ENCODE peak calls at places on chromosomes 4 and X, in nine cellular contexts. One of them, this sample, is unnamed.

GRCh38 chrX:48086119-48086518 is 14.7 kb upstream of the ZNF630 start:
- DNase-seq in spleen: no peak
- DNase-seq in lung: no peak
- DNase-seq in SK-N-SH: no peak
- DNase-seq in AG10803: peak; percentile 11
- DNase-seq in right atrium auricular region: no peak
- DNase-seq in coronary artery: no peak
- DNase-seq in psoas muscle: no peak
- DNase-seq in K562: no peak
- DNase-seq in this sample: peak; percentile 18

GRCh38 chr4:113901994-113902787 is 77.3 kb downstream of the ARSJ start:
- DNase-seq in psoas muscle: no peak
- DNase-seq in right atrium auricular region: no peak
- DNase-seq in K562: no peak
- DNase-seq in lung: peak; percentile 70
- DNase-seq in coronary artery: no peak
- DNase-seq in spleen: peak; percentile 78
- DNase-seq in SK-N-SH: no peak
- DNase-seq in AG10803: no peak
- DNase-seq in this sample: no peak

GRCh38 chr4:76312457-76312856 is 5.9 kb downstream of the STBD1 start:
- DNase-seq in SK-N-SH: no peak
- DNase-seq in K562: no peak
- DNase-seq in AG10803: no peak
- DNase-seq in psoas muscle: no peak
- DNase-seq in right atrium auricular region: no peak
- DNase-seq in spleen: no peak
- DNase-seq in coronary artery: no peak
- DNase-seq in lung: no peak
- DNase-seq in this sample: no peak

GRCh38 chr4:142645478-142646108 is 200.5 kb downstream of the INPP4B start:
- DNase-seq in psoas muscle: no peak
- DNase-seq in K562: no peak
- DNase-seq in AG10803: no peak
- DNase-seq in SK-N-SH: no peak
- DNase-seq in spleen: no peak
- DNase-seq in right atrium auricular region: no peak
- DNase-seq in coronary artery: no peak
- DNase-seq in lung: no peak
- DNase-seq in this sample: peak; percentile 51

GRCh38 chr4:1329408-1330371 is 17.3 kb upstream of the UVSSA start:
- DNase-seq in psoas muscle: peak; percentile 67
- DNase-seq in K562: no peak
- DNase-seq in spleen: peak; percentile 72
- DNase-seq in AG10803: no peak
- DNase-seq in SK-N-SH: no peak
- DNase-seq in coronary artery: no peak
- DNase-seq in right atrium auricular region: no peak
- DNase-seq in lung: no peak
- DNase-seq in this sample: no peak

GRCh38 chrX:71618303-71618721 is at the start of gene CXCR3:
- DNase-seq in lung: peak; percentile 38
- DNase-seq in SK-N-SH: no peak
- DNase-seq in AG10803: no peak
- DNase-seq in coronary artery: no peak
- DNase-seq in right atrium auricular region: no peak
- DNase-seq in psoas muscle: no peak
- DNase-seq in K562: no peak
- DNase-seq in spleen: peak; percentile 83
- DNase-seq in this sample: peak; percentile 38

GRCh38 chr4:184648220-184649025 is 824 bp downstream of the CASP3 start:
- DNase-seq in lung: peak; percentile 67
- DNase-seq in K562: peak; percentile 48
- DNase-seq in psoas muscle: peak; percentile 86
- DNase-seq in AG10803: peak; percentile 51
- DNase-seq in coronary artery: peak; percentile 86
- DNase-seq in SK-N-SH: peak; percentile 62
- DNase-seq in spleen: peak; percentile 95
- DNase-seq in right atrium auricular region: peak; percentile 68
- DNase-seq in this sample: peak; percentile 41

GRCh38 chrX:3175659-3176438 is 134.6 kb downstream of the ARSF start:
- DNase-seq in SK-N-SH: no peak
- DNase-seq in lung: no peak
- DNase-seq in K562: no peak
- DNase-seq in right atrium auricular region: no peak
- DNase-seq in AG10803: peak; percentile 69
- DNase-seq in coronary artery: no peak
- DNase-seq in spleen: no peak
- DNase-seq in psoas muscle: no peak
- DNase-seq in this sample: peak; percentile 42

DNA sequence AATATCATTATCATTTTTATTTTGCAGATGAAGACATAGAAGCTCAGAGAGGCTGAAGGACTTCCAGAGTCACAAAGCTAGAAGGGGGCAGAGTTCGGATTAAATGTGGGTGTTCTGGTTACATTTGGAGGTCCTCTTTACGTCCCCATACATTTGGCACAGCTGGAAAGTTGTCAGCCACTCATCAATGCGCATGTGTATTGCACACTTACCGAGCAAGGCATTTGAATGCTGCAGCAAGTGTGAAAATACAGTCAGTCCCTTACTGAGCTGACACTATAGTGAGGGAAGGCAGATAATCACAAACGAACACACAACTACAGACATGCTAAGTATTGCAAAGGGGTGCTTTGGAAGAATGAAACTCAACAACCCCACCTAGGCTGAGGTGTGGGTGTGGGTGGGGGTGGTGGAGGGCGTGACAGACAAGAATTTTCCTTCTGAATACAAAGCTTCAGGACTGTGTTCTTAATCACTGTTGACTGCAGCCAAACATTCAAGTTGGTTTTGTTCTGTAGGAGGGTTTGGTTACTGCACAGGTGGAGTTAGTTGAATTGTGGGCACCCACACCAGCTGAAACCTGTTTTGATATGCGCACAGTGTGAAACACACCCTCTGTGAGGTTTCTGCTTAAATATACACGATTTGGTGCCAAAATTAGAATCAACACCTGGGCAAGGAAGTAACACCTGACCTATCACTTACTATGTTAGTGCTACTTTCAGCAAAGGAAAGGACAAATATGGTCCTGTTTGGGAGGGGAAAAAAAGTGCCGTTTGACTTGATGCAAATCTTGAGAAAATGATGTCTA is 72.4 kb downstream of the COQ2 start:
- DNase-seq in AG10803: no peak
- DNase-seq in lung: no peak
- DNase-seq in psoas muscle: no peak
- DNase-seq in SK-N-SH: no peak
- DNase-seq in coronary artery: no peak
- DNase-seq in right atrium auricular region: no peak
- DNase-seq in K562: no peak
- DNase-seq in spleen: peak; percentile 75
- DNase-seq in this sample: no peak
- TF ChIP-seq CTCF in AG10803: no peak
- TF ChIP-seq CTCF in lung: no peak
- TF ChIP-seq CTCF in psoas muscle: no peak
- TF ChIP-seq CTCF in SK-N-SH: no peak
- TF ChIP-seq CTCF in coronary artery: no peak
- TF ChIP-seq CTCF in right atrium auricular region: no peak
- TF ChIP-seq CTCF in K562: no peak
- TF ChIP-seq CTCF in spleen: no peak
- TF ChIP-seq CTCF in this sample: no peak

GRCh38 chr4:89217594-89217993 is 90.0 kb downstream of the GPRIN3 start:
- DNase-seq in psoas muscle: no peak
- DNase-seq in lung: no peak
- DNase-seq in AG10803: no peak
- DNase-seq in right atrium auricular region: no peak
- DNase-seq in spleen: no peak
- DNase-seq in K562: no peak
- DNase-seq in coronary artery: no peak
- DNase-seq in SK-N-SH: no peak
- DNase-seq in this sample: no peak
- TF ChIP-seq CTCF in psoas muscle: no peak
- TF ChIP-seq CTCF in lung: no peak
- TF ChIP-seq CTCF in AG10803: no peak
- TF ChIP-seq CTCF in right atrium auricular region: no peak
- TF ChIP-seq CTCF in spleen: no peak
- TF ChIP-seq CTCF in K562: no peak
- TF ChIP-seq CTCF in coronary artery: no peak
- TF ChIP-seq CTCF in SK-N-SH: no peak
- TF ChIP-seq CTCF in this sample: no peak

GRCh38 chrX:130754353-130754752 is 148.7 kb downstream of the ENOX2 start:
- DNase-seq in SK-N-SH: no peak
- DNase-seq in spleen: no peak
- DNase-seq in AG10803: no peak
- DNase-seq in psoas muscle: no peak
- DNase-seq in right atrium auricular region: no peak
- DNase-seq in coronary artery: no peak
- DNase-seq in lung: no peak
- DNase-seq in K562: no peak
- DNase-seq in this sample: no peak
- TF ChIP-seq CTCF in SK-N-SH: no peak
- TF ChIP-seq CTCF in spleen: no peak
- TF ChIP-seq CTCF in AG10803: no peak
- TF ChIP-seq CTCF in psoas muscle: no peak
- TF ChIP-seq CTCF in right atrium auricular region: no peak
- TF ChIP-seq CTCF in coronary artery: no peak
- TF ChIP-seq CTCF in lung: no peak
- TF ChIP-seq CTCF in K562: no peak
- TF ChIP-seq CTCF in this sample: no peak

GRCh38 chr4:150961566-150961965 is 53.5 kb downstream of the LRBA start:
- DNase-seq in K562: no peak
- DNase-seq in psoas muscle: no peak
- DNase-seq in lung: no peak
- DNase-seq in SK-N-SH: no peak
- DNase-seq in right atrium auricular region: no peak
- DNase-seq in AG10803: no peak
- DNase-seq in spleen: no peak
- DNase-seq in coronary artery: no peak
- DNase-seq in this sample: no peak

GRCh38 chr4:150962245-150962644 is 52.8 kb downstream of the LRBA start:
- DNase-seq in coronary artery: no peak
- DNase-seq in right atrium auricular region: no peak
- DNase-seq in SK-N-SH: no peak
- DNase-seq in spleen: no peak
- DNase-seq in AG10803: no peak
- DNase-seq in psoas muscle: no peak
- DNase-seq in K562: no peak
- DNase-seq in lung: no peak
- DNase-seq in this sample: no peak

GRCh38 chr4:150960079-150960478 is 55.0 kb downstream of the LRBA start:
- DNase-seq in spleen: no peak
- DNase-seq in AG10803: peak; percentile 43
- DNase-seq in SK-N-SH: peak; percentile 41
- DNase-seq in coronary artery: no peak
- DNase-seq in K562: peak; percentile 19
- DNase-seq in lung: no peak
- DNase-seq in right atrium auricular region: no peak
- DNase-seq in psoas muscle: no peak
- DNase-seq in this sample: peak; percentile 58

GRCh38 chr4:150964754-150965153 is 50.3 kb downstream of the LRBA start:
- DNase-seq in psoas muscle: no peak
- DNase-seq in spleen: no peak
- DNase-seq in K562: no peak
- DNase-seq in coronary artery: no peak
- DNase-seq in SK-N-SH: no peak
- DNase-seq in lung: no peak
- DNase-seq in AG10803: no peak
- DNase-seq in right atrium auricular region: no peak
- DNase-seq in this sample: no peak

GRCh38 chr4:150960818-150961217 is 54.3 kb downstream of the LRBA start:
- DNase-seq in coronary artery: no peak
- DNase-seq in spleen: no peak
- DNase-seq in K562: peak; percentile 49
- DNase-seq in right atrium auricular region: no peak
- DNase-seq in SK-N-SH: peak; percentile 35
- DNase-seq in AG10803: peak; percentile 23
- DNase-seq in psoas muscle: no peak
- DNase-seq in lung: no peak
- DNase-seq in this sample: peak; percentile 41
- TF ChIP-seq CTCF in coronary artery: no peak
- TF ChIP-seq CTCF in spleen: peak; percentile 19
- TF ChIP-seq CTCF in K562: peak; percentile 69
- TF ChIP-seq CTCF in right atrium auricular region: peak; percentile 36
- TF ChIP-seq CTCF in SK-N-SH: peak; percentile 41
- TF ChIP-seq CTCF in AG10803: peak; percentile 54
- TF ChIP-seq CTCF in psoas muscle: no peak
- TF ChIP-seq CTCF in lung: no peak
- TF ChIP-seq CTCF in this sample: peak; percentile 64

DNA sequence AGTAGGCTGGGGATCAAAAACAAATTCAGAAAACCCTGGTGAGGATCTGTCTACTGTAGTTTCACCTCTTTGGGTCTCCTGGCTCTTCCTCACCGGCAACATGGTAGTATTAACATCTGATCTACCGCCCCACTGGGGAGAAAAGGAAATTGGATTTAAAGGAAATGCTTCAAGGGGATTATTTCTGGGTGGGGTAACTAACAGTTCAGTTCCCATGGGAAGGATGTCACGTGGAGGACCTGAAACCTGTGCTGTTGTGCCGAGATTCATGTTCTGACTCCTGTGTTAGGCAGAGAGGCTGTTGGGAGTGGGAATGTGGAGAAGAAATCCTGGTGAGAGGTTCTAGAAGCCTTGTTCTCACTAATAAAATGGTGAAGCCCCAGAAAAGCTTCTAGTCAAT is 254.4 kb downstream of the BCOR start:
- DNase-seq in AG10803: no peak
- DNase-seq in SK-N-SH: no peak
- DNase-seq in lung: no peak
- DNase-seq in coronary artery: no peak
- DNase-seq in right atrium auricular region: no peak
- DNase-seq in psoas muscle: no peak
- DNase-seq in spleen: no peak
- DNase-seq in K562: no peak
- DNase-seq in this sample: no peak
- TF ChIP-seq CTCF in AG10803: no peak
- TF ChIP-seq CTCF in SK-N-SH: no peak
- TF ChIP-seq CTCF in lung: no peak
- TF ChIP-seq CTCF in coronary artery: no peak
- TF ChIP-seq CTCF in right atrium auricular region: no peak
- TF ChIP-seq CTCF in psoas muscle: no peak
- TF ChIP-seq CTCF in spleen: no peak
- TF ChIP-seq CTCF in K562: no peak
- TF ChIP-seq CTCF in this sample: no peak

This sample was measured in fibroblast of pulmonary artery.